ENCODE peak calls at places on chromosomes 11 and 22, in six cellular contexts. C is cardiac muscle cell, Y is fibroblast of gingiva, K is ELF-1, F is AG20443, Q is GM13977. D is an unnamed sample.

GRCh38 chr11:65695459-65696241 is 16.4 kb upstream of the KAT5 start:
- DNase-seq in C (peak), Y (no peak), K (no peak), F (no peak), Q (no peak), D (no peak)

GRCh38 chr11:117096973-117097566 is 1.2 kb downstream of the SIK3 start:
- DNase-seq in C (no peak), Y (no peak), K (no peak), F (no peak), Q (no peak), D (no peak)

GRCh38 chr11:61533039-61533375 is 24.5 kb downstream of the LRRC10B start:
- DNase-seq in C (no peak), Y (no peak), K (no peak), F (no peak), Q (no peak), D (no peak)

GRCh38 chr11:133955945-133956421 is 785 bp downstream of the IGSF9B start:
- DNase-seq in C (no peak), Y (no peak), K (no peak), F (no peak), Q (no peak), D (no peak)

GRCh38 chr11:34650528-34650927 is 29.6 kb downstream of the EHF start:
- DNase-seq in C (peak), Y (no peak), K (no peak), F (no peak), Q (peak), D (peak)

GRCh38 chr11:28526406-28526751 is 418.2 kb downstream of the METTL15 start:
- DNase-seq in C (peak), Y (peak), K (no peak), F (no peak), Q (no peak), D (no peak)

GRCh38 chr11:47305734-47306483 is 36.0 kb downstream of the MADD start:
- DNase-seq in C (no peak), Y (peak), K (no peak), F (no peak), Q (no peak), D (no peak)

GRCh38 chr11:115530752-115531151 is 26.5 kb upstream of the CADM1 start:
- DNase-seq in C (no peak), Y (no peak), K (peak), F (no peak), Q (no peak), D (no peak)

GRCh38 chr22:46863794-46864193 is 101.3 kb downstream of the TBC1D22A start:
- DNase-seq in C (no peak), Y (no peak), K (no peak), F (no peak), Q (no peak), D (no peak)

GRCh38 chr11:66172146-66172545 is 96.3 kb upstream of the RAB1B start:
- DNase-seq in C (peak), Y (no peak), K (no peak), F (no peak), Q (no peak), D (no peak)

GRCh38 chr11:31974737-31975136 is 116.1 kb upstream of the RCN1 start:
- DNase-seq in C (peak), Y (peak), K (no peak), F (peak), Q (no peak), D (no peak)

GRCh38 chr22:46002757-46003270 is 25.9 kb upstream of the WNT7B start:
- DNase-seq in C (no peak), Y (peak), K (no peak), F (peak), Q (no peak), D (no peak)

GRCh38 chr11:130439160-130439519 is 9.3 kb upstream of the ADAMTS15 start:
- DNase-seq in C (no peak), Y (no peak), K (no peak), F (no peak), Q (no peak), D (no peak)

GRCh38 chr11:101583180-101584128 is at the start of gene TRPC6:
- DNase-seq in C (peak), Y (peak), K (peak), F (peak), Q (no peak), D (no peak)

GRCh38 chr11:118115048-118115447 is 28.3 kb upstream of the SMIM35 start:
- DNase-seq in C (no peak), Y (no peak), K (no peak), F (no peak), Q (no peak), D (no peak)

GRCh38 chr11:86931059-86931964 is 23.9 kb downstream of the FZD4 start:
- DNase-seq in C (no peak), Y (peak), K (no peak), F (no peak), Q (no peak), D (no peak)

GRCh38 chr11:118876261-118876660 is 7.4 kb upstream of the CXCR5 start:
- DNase-seq in C (no peak), Y (no peak), K (no peak), F (no peak), Q (no peak), D (no peak)

GRCh38 chr11:34790620-34791019 is 125.6 kb downstream of the APIP start:
- DNase-seq in C (no peak), Y (no peak), K (no peak), F (no peak), Q (no peak), D (no peak)

GRCh38 chr11:13550761-13551160 is 55.0 kb upstream of the PTH start:
- DNase-seq in C (no peak), Y (no peak), K (no peak), F (no peak), Q (no peak), D (no peak)

GRCh38 chr22:17119481-17120202 is 1.5 kb downstream of the TMEM121B start:
- DNase-seq in C (peak), Y (no peak), K (peak), F (no peak), Q (no peak), D (no peak)

GRCh38 chr11:118100691-118101232 is 14.0 kb upstream of the SMIM35 start:
- DNase-seq in C (no peak), Y (no peak), K (no peak), F (no peak), Q (no peak), D (no peak)

GRCh38 chr11:932435-932834 is 6.8 kb downstream of the AP2A2 start:
- DNase-seq in C (peak), Y (no peak), K (no peak), F (no peak), Q (no peak), D (no peak)

GRCh38 chr11:134818531-134818930 is 406.5 kb upstream of the B3GAT1 start:
- DNase-seq in C (no peak), Y (no peak), K (peak), F (no peak), Q (no peak), D (no peak)

GRCh38 chr11:17573526-17573925 is 26.5 kb downstream of the OTOG start:
- DNase-seq in C (no peak), Y (no peak), K (no peak), F (no peak), Q (no peak), D (no peak)

GRCh38 chr22:49046546-49047305 is 780.9 kb downstream of the BRD1 start:
- DNase-seq in C (no peak), Y (no peak), K (peak), F (no peak), Q (peak), D (no peak)

GRCh38 chr22:19974935-19975706 is 33.5 kb upstream of the TXNRD2 start:
- DNase-seq in C (no peak), Y (no peak), K (no peak), F (no peak), Q (no peak), D (no peak)

GRCh38 chr11:108069947-108070346 is 51.4 kb upstream of the ACAT1 start:
- DNase-seq in C (peak), Y (peak), K (no peak), F (peak), Q (peak), D (peak)

GRCh38 chr11:68049509-68050370 is 10.9 kb downstream of the TCIRG1 start:
- DNase-seq in C (no peak), Y (no peak), K (no peak), F (no peak), Q (peak), D (no peak)

GRCh38 chr11:3052567-3052966 is 4.7 kb downstream of the CARS1 start:
- DNase-seq in C (no peak), Y (no peak), K (no peak), F (no peak), Q (no peak), D (no peak)

GRCh38 chr11:72446929-72447753 is 12.8 kb upstream of the CLPB start:
- DNase-seq in C (peak), Y (peak), K (no peak), F (peak), Q (peak), D (no peak)

GRCh38 chr11:86749861-86750401 is 50.4 kb upstream of the PRSS23 start:
- DNase-seq in C (no peak), Y (peak), K (no peak), F (no peak), Q (no peak), D (no peak)

GRCh38 chr11:134181707-134182106 is 42.1 kb downstream of the NCAPD3 start:
- DNase-seq in C (no peak), Y (peak), K (no peak), F (peak), Q (no peak), D (no peak)

GRCh38 chr11:91164452-91164822 is 941.6 kb upstream of the CHORDC1 start:
- DNase-seq in C (no peak), Y (no peak), K (no peak), F (no peak), Q (no peak), D (no peak)

GRCh38 chr11:126053340-126054286 is 9.1 kb downstream of the CDON start:
- DNase-seq in C (no peak), Y (no peak), K (no peak), F (no peak), Q (no peak), D (no peak)

GRCh38 chr11:27886765-27887328 is 186.6 kb upstream of the BDNF start:
- DNase-seq in C (no peak), Y (no peak), K (no peak), F (no peak), Q (no peak), D (no peak)

GRCh38 chr11:130095326-130095725 is 25.6 kb downstream of the APLP2 start:
- DNase-seq in C (no peak), Y (no peak), K (no peak), F (no peak), Q (no peak), D (no peak)

GRCh38 chr22:23289851-23290724 is 109.8 kb downstream of the BCR start:
- DNase-seq in C (peak), Y (peak), K (peak), F (peak), Q (peak), D (no peak)

D was measured in GM12878.